ENCODE peak calls at places on chromosomes 11 and 22, in eight cellular contexts. Z is NCI-H1105; B is GM23338; C is HuH-7.5; E is Karpas-422; G is HCT116; P is stimulated activated CD4-positive, alpha-beta T cell treated with anti-CD3 and anti-CD28 coated beads, Interleukin-2, amount 100 ng/mL, for 48 hours; D is T-cell. H is an unnamed sample.

GRCh38 chr22:38236786-38237185 is 35.0 kb downstream of the MAFF start:
- DNase-seq in P (no peak), E (no peak), D (no peak), G (no peak), C (no peak), B (no peak), Z (no peak), H (no peak)

GRCh38 chr11:72721689-72722049 is 30.5 kb downstream of the ARAP1 start:
- DNase-seq in E (no peak), Z (peak; percentile 13), G (no peak), B (no peak), D (peak; percentile 47), C (no peak), P (no peak), H (peak; percentile 59)

GRCh38 chr22:35961480-35961902 is 67.1 kb downstream of the RBFOX2 start:
- DNase-seq in D (no peak), E (no peak), G (no peak), C (no peak), Z (peak; percentile 12), P (no peak), B (peak; percentile 96), H (peak; percentile 19)

GRCh38 chr11:34988294-34989255 is 72.2 kb downstream of the PDHX start:
- DNase-seq in Z (no peak), E (no peak), P (no peak), B (no peak), C (no peak), G (no peak), D (no peak), H (no peak)

GRCh38 chr11:14852571-14853177 is 39.4 kb downstream of the CYP2R1 start:
- DNase-seq in Z (no peak), C (no peak), D (no peak), P (no peak), E (no peak), G (peak; percentile 33), B (no peak), H (no peak)

GRCh38 chr22:30045901-30046715 is 34.2 kb upstream of the HORMAD2 start:
- DNase-seq in P (no peak), B (no peak), C (no peak), G (no peak), E (no peak), Z (no peak), D (no peak), H (no peak)

GRCh38 chr22:48258108-48258705 is 1495.8 kb downstream of the TBC1D22A start:
- DNase-seq in D (no peak), C (no peak), B (no peak), P (no peak), Z (no peak), E (peak; percentile 60), G (no peak), H (no peak)

GRCh38 chr11:46593550-46594382 is at the start of gene AMBRA1:
- DNase-seq in G (peak; percentile 88), Z (peak; percentile 92), C (peak; percentile 52), D (peak; percentile 75), E (peak; percentile 95), P (peak; percentile 85), B (peak; percentile 97), H (peak; percentile 89)